ENCODE peak calls at places on chromosome 16, in eight cellular contexts. One of them, this sample, is unnamed.

GRCh38 chr16:49733278-49734009 is 122.5 kb downstream of the ZNF423 start:
- DNase-seq in effector memory CD4-positive, alpha-beta T cell: no peak
- DNase-seq in activated CD4-positive, alpha-beta T cell treated with anti-CD3 and anti-CD28 coated beads, Interleukin-2, amount 50 U/mL, for 1 hour: no peak
- DNase-seq in NCI-H187: no peak
- DNase-seq in activated naive CD4-positive, alpha-beta T cell: no peak
- DNase-seq in neural crest cell: no peak
- DNase-seq in G401: no peak
- DNase-seq in keratinocyte: no peak
- DNase-seq in this sample: no peak

GRCh38 chr16:1713933-1714332 is 7.9 kb downstream of the MAPK8IP3 start:
- DNase-seq in effector memory CD4-positive, alpha-beta T cell: no peak
- DNase-seq in activated CD4-positive, alpha-beta T cell treated with anti-CD3 and anti-CD28 coated beads, Interleukin-2, amount 50 U/mL, for 1 hour: no peak
- DNase-seq in NCI-H187: no peak
- DNase-seq in activated naive CD4-positive, alpha-beta T cell: no peak
- DNase-seq in neural crest cell: no peak
- DNase-seq in G401: peak
- DNase-seq in keratinocyte: no peak
- DNase-seq in this sample: no peak

GRCh38 chr16:4261557-4262172 is 11.2 kb downstream of the TFAP4 start:
- DNase-seq in effector memory CD4-positive, alpha-beta T cell: no peak
- DNase-seq in activated CD4-positive, alpha-beta T cell treated with anti-CD3 and anti-CD28 coated beads, Interleukin-2, amount 50 U/mL, for 1 hour: peak
- DNase-seq in NCI-H187: no peak
- DNase-seq in activated naive CD4-positive, alpha-beta T cell: peak
- DNase-seq in neural crest cell: peak
- DNase-seq in G401: peak
- DNase-seq in keratinocyte: no peak
- DNase-seq in this sample: peak

GRCh38 chr16:22278841-22279240 is 18.4 kb upstream of the POLR3E start:
- DNase-seq in effector memory CD4-positive, alpha-beta T cell: no peak
- DNase-seq in activated CD4-positive, alpha-beta T cell treated with anti-CD3 and anti-CD28 coated beads, Interleukin-2, amount 50 U/mL, for 1 hour: no peak
- DNase-seq in NCI-H187: no peak
- DNase-seq in activated naive CD4-positive, alpha-beta T cell: no peak
- DNase-seq in neural crest cell: no peak
- DNase-seq in G401: no peak
- DNase-seq in keratinocyte: no peak
- DNase-seq in this sample: no peak

GRCh38 chr16:69367980-69368379 is 16.4 kb upstream of the TMED6 start:
- DNase-seq in effector memory CD4-positive, alpha-beta T cell: no peak
- DNase-seq in activated CD4-positive, alpha-beta T cell treated with anti-CD3 and anti-CD28 coated beads, Interleukin-2, amount 50 U/mL, for 1 hour: no peak
- DNase-seq in NCI-H187: no peak
- DNase-seq in activated naive CD4-positive, alpha-beta T cell: no peak
- DNase-seq in neural crest cell: no peak
- DNase-seq in G401: no peak
- DNase-seq in keratinocyte: no peak
- DNase-seq in this sample: no peak

GRCh38 chr16:57998484-57998883 is 2.0 kb downstream of the ZNF319 start:
- DNase-seq in effector memory CD4-positive, alpha-beta T cell: peak
- DNase-seq in activated CD4-positive, alpha-beta T cell treated with anti-CD3 and anti-CD28 coated beads, Interleukin-2, amount 50 U/mL, for 1 hour: peak
- DNase-seq in NCI-H187: no peak
- DNase-seq in activated naive CD4-positive, alpha-beta T cell: no peak
- DNase-seq in neural crest cell: no peak
- DNase-seq in G401: no peak
- DNase-seq in keratinocyte: peak
- DNase-seq in this sample: no peak

GRCh38 chr16:49811630-49812334 is 44.1 kb downstream of the ZNF423 start:
- DNase-seq in effector memory CD4-positive, alpha-beta T cell: no peak
- DNase-seq in activated CD4-positive, alpha-beta T cell treated with anti-CD3 and anti-CD28 coated beads, Interleukin-2, amount 50 U/mL, for 1 hour: no peak
- DNase-seq in NCI-H187: no peak
- DNase-seq in activated naive CD4-positive, alpha-beta T cell: no peak
- DNase-seq in neural crest cell: no peak
- DNase-seq in G401: peak
- DNase-seq in keratinocyte: no peak
- DNase-seq in this sample: no peak

GRCh38 chr16:85004587-85005205 is 6.6 kb downstream of the ZDHHC7 start:
- DNase-seq in effector memory CD4-positive, alpha-beta T cell: no peak
- DNase-seq in activated CD4-positive, alpha-beta T cell treated with anti-CD3 and anti-CD28 coated beads, Interleukin-2, amount 50 U/mL, for 1 hour: no peak
- DNase-seq in NCI-H187: no peak
- DNase-seq in activated naive CD4-positive, alpha-beta T cell: no peak
- DNase-seq in neural crest cell: no peak
- DNase-seq in G401: no peak
- DNase-seq in keratinocyte: peak
- DNase-seq in this sample: no peak

GRCh38 chr16:4402439-4403132 is 13.8 kb downstream of the CORO7 start:
- DNase-seq in effector memory CD4-positive, alpha-beta T cell: peak
- DNase-seq in activated CD4-positive, alpha-beta T cell treated with anti-CD3 and anti-CD28 coated beads, Interleukin-2, amount 50 U/mL, for 1 hour: peak
- DNase-seq in NCI-H187: no peak
- DNase-seq in activated naive CD4-positive, alpha-beta T cell: peak
- DNase-seq in neural crest cell: peak
- DNase-seq in G401: peak
- DNase-seq in keratinocyte: no peak
- DNase-seq in this sample: peak

GRCh38 chr16:27718136-27718766 is 168.3 kb downstream of the KATNIP start:
- DNase-seq in effector memory CD4-positive, alpha-beta T cell: no peak
- DNase-seq in activated CD4-positive, alpha-beta T cell treated with anti-CD3 and anti-CD28 coated beads, Interleukin-2, amount 50 U/mL, for 1 hour: no peak
- DNase-seq in NCI-H187: no peak
- DNase-seq in activated naive CD4-positive, alpha-beta T cell: no peak
- DNase-seq in neural crest cell: peak
- DNase-seq in G401: no peak
- DNase-seq in keratinocyte: no peak
- DNase-seq in this sample: no peak

GRCh38 chr16:5379948-5380347 is 282.4 kb upstream of the EEF2KMT start:
- DNase-seq in effector memory CD4-positive, alpha-beta T cell: no peak
- DNase-seq in activated CD4-positive, alpha-beta T cell treated with anti-CD3 and anti-CD28 coated beads, Interleukin-2, amount 50 U/mL, for 1 hour: no peak
- DNase-seq in NCI-H187: no peak
- DNase-seq in activated naive CD4-positive, alpha-beta T cell: no peak
- DNase-seq in neural crest cell: no peak
- DNase-seq in G401: no peak
- DNase-seq in keratinocyte: no peak
- DNase-seq in this sample: no peak

GRCh38 chr16:82882982-82883863 is 256.5 kb downstream of the CDH13 start:
- DNase-seq in effector memory CD4-positive, alpha-beta T cell: no peak
- DNase-seq in activated CD4-positive, alpha-beta T cell treated with anti-CD3 and anti-CD28 coated beads, Interleukin-2, amount 50 U/mL, for 1 hour: no peak
- DNase-seq in NCI-H187: no peak
- DNase-seq in activated naive CD4-positive, alpha-beta T cell: no peak
- DNase-seq in neural crest cell: no peak
- DNase-seq in G401: no peak
- DNase-seq in keratinocyte: no peak
- DNase-seq in this sample: no peak

GRCh38 chr16:57752203-57752580 is 16.6 kb downstream of the KATNB1 start:
- DNase-seq in effector memory CD4-positive, alpha-beta T cell: no peak
- DNase-seq in activated CD4-positive, alpha-beta T cell treated with anti-CD3 and anti-CD28 coated beads, Interleukin-2, amount 50 U/mL, for 1 hour: no peak
- DNase-seq in NCI-H187: no peak
- DNase-seq in activated naive CD4-positive, alpha-beta T cell: no peak
- DNase-seq in neural crest cell: no peak
- DNase-seq in G401: no peak
- DNase-seq in keratinocyte: no peak
- DNase-seq in this sample: no peak

GRCh38 chr16:30651124-30652004 is 604 bp downstream of the PRR14 start:
- DNase-seq in effector memory CD4-positive, alpha-beta T cell: peak
- DNase-seq in activated CD4-positive, alpha-beta T cell treated with anti-CD3 and anti-CD28 coated beads, Interleukin-2, amount 50 U/mL, for 1 hour: peak
- DNase-seq in NCI-H187: no peak
- DNase-seq in activated naive CD4-positive, alpha-beta T cell: peak
- DNase-seq in neural crest cell: peak
- DNase-seq in G401: peak
- DNase-seq in keratinocyte: no peak
- DNase-seq in this sample: peak

GRCh38 chr16:87841608-87842208 is 27.6 kb downstream of the SLC7A5 start:
- DNase-seq in effector memory CD4-positive, alpha-beta T cell: no peak
- DNase-seq in activated CD4-positive, alpha-beta T cell treated with anti-CD3 and anti-CD28 coated beads, Interleukin-2, amount 50 U/mL, for 1 hour: no peak
- DNase-seq in NCI-H187: no peak
- DNase-seq in activated naive CD4-positive, alpha-beta T cell: no peak
- DNase-seq in neural crest cell: no peak
- DNase-seq in G401: no peak
- DNase-seq in keratinocyte: no peak
- DNase-seq in this sample: no peak

GRCh38 chr16:77431131-77431670 is 3.6 kb downstream of the ADAMTS18 start:
- DNase-seq in effector memory CD4-positive, alpha-beta T cell: no peak
- DNase-seq in activated CD4-positive, alpha-beta T cell treated with anti-CD3 and anti-CD28 coated beads, Interleukin-2, amount 50 U/mL, for 1 hour: no peak
- DNase-seq in NCI-H187: no peak
- DNase-seq in activated naive CD4-positive, alpha-beta T cell: no peak
- DNase-seq in neural crest cell: no peak
- DNase-seq in G401: peak
- DNase-seq in keratinocyte: no peak
- DNase-seq in this sample: no peak

GRCh38 chr16:26672206-26672605 is 394.5 kb upstream of the C16orf82 start:
- DNase-seq in effector memory CD4-positive, alpha-beta T cell: no peak
- DNase-seq in activated CD4-positive, alpha-beta T cell treated with anti-CD3 and anti-CD28 coated beads, Interleukin-2, amount 50 U/mL, for 1 hour: no peak
- DNase-seq in NCI-H187: no peak
- DNase-seq in activated naive CD4-positive, alpha-beta T cell: no peak
- DNase-seq in neural crest cell: no peak
- DNase-seq in G401: no peak
- DNase-seq in keratinocyte: no peak
- DNase-seq in this sample: peak

GRCh38 chr16:64865037-64865696 is 256.7 kb downstream of the CDH11 start:
- DNase-seq in effector memory CD4-positive, alpha-beta T cell: no peak
- DNase-seq in activated CD4-positive, alpha-beta T cell treated with anti-CD3 and anti-CD28 coated beads, Interleukin-2, amount 50 U/mL, for 1 hour: no peak
- DNase-seq in NCI-H187: no peak
- DNase-seq in activated naive CD4-positive, alpha-beta T cell: no peak
- DNase-seq in neural crest cell: no peak
- DNase-seq in G401: no peak
- DNase-seq in keratinocyte: no peak
- DNase-seq in this sample: no peak

GRCh38 chr16:50266337-50267091 is at the start of gene ADCY7:
- DNase-seq in effector memory CD4-positive, alpha-beta T cell: peak
- DNase-seq in activated CD4-positive, alpha-beta T cell treated with anti-CD3 and anti-CD28 coated beads, Interleukin-2, amount 50 U/mL, for 1 hour: peak
- DNase-seq in NCI-H187: no peak
- DNase-seq in activated naive CD4-positive, alpha-beta T cell: peak
- DNase-seq in neural crest cell: no peak
- DNase-seq in G401: no peak
- DNase-seq in keratinocyte: no peak
- DNase-seq in this sample: peak

GRCh38 chr16:68446941-68447675 is 1.2 kb downstream of the SMPD3 start:
- DNase-seq in effector memory CD4-positive, alpha-beta T cell: no peak
- DNase-seq in activated CD4-positive, alpha-beta T cell treated with anti-CD3 and anti-CD28 coated beads, Interleukin-2, amount 50 U/mL, for 1 hour: no peak
- DNase-seq in NCI-H187: no peak
- DNase-seq in activated naive CD4-positive, alpha-beta T cell: no peak
- DNase-seq in neural crest cell: peak
- DNase-seq in G401: peak
- DNase-seq in keratinocyte: no peak
- DNase-seq in this sample: no peak